ENCODE peak calls at places on chromosome 21, in ten cellular contexts. One of them, this sample, is unnamed.

GRCh38 chr21:23837564-23837963 is 1769.7 kb downstream of the MRPL39 start:
- DNase-seq in GM23338: no peak
- DNase-seq in breast epithelium: no peak
- DNase-seq in endothelial cell of umbilical vein: no peak
- DNase-seq in stomach: no peak
- DNase-seq in esophagus muscularis mucosa: no peak
- DNase-seq in HCT116: no peak
- DNase-seq in spleen: no peak
- DNase-seq in prostate gland: no peak
- DNase-seq in suprapubic skin: no peak
- DNase-seq in this sample: no peak

GRCh38 chr21:14486869-14487268 is 59.2 kb downstream of the SAMSN1 start:
- DNase-seq in GM23338: no peak
- DNase-seq in breast epithelium: no peak
- DNase-seq in endothelial cell of umbilical vein: no peak
- DNase-seq in stomach: no peak
- DNase-seq in esophagus muscularis mucosa: no peak
- DNase-seq in HCT116: no peak
- DNase-seq in spleen: no peak
- DNase-seq in prostate gland: no peak
- DNase-seq in suprapubic skin: no peak
- DNase-seq in this sample: no peak

GRCh38 chr21:16087523-16087922 is 357.7 kb downstream of the USP25 start:
- DNase-seq in GM23338: no peak
- DNase-seq in breast epithelium: no peak
- DNase-seq in endothelial cell of umbilical vein: no peak
- DNase-seq in stomach: no peak
- DNase-seq in esophagus muscularis mucosa: no peak
- DNase-seq in HCT116: no peak
- DNase-seq in spleen: no peak
- DNase-seq in prostate gland: no peak
- DNase-seq in suprapubic skin: no peak
- DNase-seq in this sample: no peak

GRCh38 chr21:42002421-42002958 is 7.7 kb downstream of the ZBTB21 start:
- DNase-seq in GM23338: no peak
- DNase-seq in breast epithelium: no peak
- DNase-seq in endothelial cell of umbilical vein: no peak
- DNase-seq in stomach: no peak
- DNase-seq in esophagus muscularis mucosa: peak; percentile 55
- DNase-seq in HCT116: no peak
- DNase-seq in spleen: no peak
- DNase-seq in prostate gland: no peak
- DNase-seq in suprapubic skin: no peak
- DNase-seq in this sample: no peak

GRCh38 chr21:25405991-25406390 is 201.3 kb downstream of the MRPL39 start:
- DNase-seq in GM23338: no peak
- DNase-seq in breast epithelium: no peak
- DNase-seq in endothelial cell of umbilical vein: no peak
- DNase-seq in stomach: no peak
- DNase-seq in esophagus muscularis mucosa: no peak
- DNase-seq in HCT116: no peak
- DNase-seq in spleen: no peak
- DNase-seq in prostate gland: no peak
- DNase-seq in suprapubic skin: no peak
- DNase-seq in this sample: no peak

GRCh38 chr21:33663241-33663640 is 20.9 kb downstream of the ITSN1 start:
- DNase-seq in GM23338: no peak
- DNase-seq in breast epithelium: no peak
- DNase-seq in endothelial cell of umbilical vein: no peak
- DNase-seq in stomach: no peak
- DNase-seq in esophagus muscularis mucosa: no peak
- DNase-seq in HCT116: no peak
- DNase-seq in spleen: no peak
- DNase-seq in prostate gland: no peak
- DNase-seq in suprapubic skin: no peak
- DNase-seq in this sample: no peak

GRCh38 chr21:16588433-16588860 is 858.7 kb downstream of the USP25 start:
- DNase-seq in GM23338: peak; percentile 71
- DNase-seq in breast epithelium: peak; percentile 66
- DNase-seq in endothelial cell of umbilical vein: no peak
- DNase-seq in stomach: peak; percentile 31
- DNase-seq in esophagus muscularis mucosa: no peak
- DNase-seq in HCT116: no peak
- DNase-seq in spleen: no peak
- DNase-seq in prostate gland: peak; percentile 51
- DNase-seq in suprapubic skin: peak; percentile 89
- DNase-seq in this sample: peak; percentile 85

GRCh38 chr21:15749868-15750174 is 20.0 kb downstream of the USP25 start:
- DNase-seq in GM23338: no peak
- DNase-seq in breast epithelium: no peak
- DNase-seq in endothelial cell of umbilical vein: no peak
- DNase-seq in stomach: no peak
- DNase-seq in esophagus muscularis mucosa: no peak
- DNase-seq in HCT116: no peak
- DNase-seq in spleen: no peak
- DNase-seq in prostate gland: no peak
- DNase-seq in suprapubic skin: no peak
- DNase-seq in this sample: no peak

GRCh38 chr21:41953831-41954653 is at the start of gene C2CD2:
- DNase-seq in GM23338: peak; percentile 78
- DNase-seq in breast epithelium: no peak
- DNase-seq in endothelial cell of umbilical vein: peak; percentile 86
- DNase-seq in stomach: peak; percentile 72
- DNase-seq in esophagus muscularis mucosa: no peak
- DNase-seq in HCT116: no peak
- DNase-seq in spleen: peak; percentile 87
- DNase-seq in prostate gland: no peak
- DNase-seq in suprapubic skin: no peak
- DNase-seq in this sample: peak; percentile 83

GRCh38 chr21:10521091-10521598 is at the start of gene TPTE:
- DNase-seq in GM23338: no peak
- DNase-seq in breast epithelium: no peak
- DNase-seq in endothelial cell of umbilical vein: no peak
- DNase-seq in stomach: no peak
- DNase-seq in esophagus muscularis mucosa: no peak
- DNase-seq in HCT116: no peak
- DNase-seq in spleen: peak; percentile 71
- DNase-seq in prostate gland: no peak
- DNase-seq in suprapubic skin: no peak
- DNase-seq in this sample: no peak

GRCh38 chr21:29217818-29218252 is 80.9 kb upstream of the BACH1 start:
- DNase-seq in GM23338: no peak
- DNase-seq in breast epithelium: no peak
- DNase-seq in endothelial cell of umbilical vein: peak; percentile 97
- DNase-seq in stomach: no peak
- DNase-seq in esophagus muscularis mucosa: no peak
- DNase-seq in HCT116: peak; percentile 12
- DNase-seq in spleen: no peak
- DNase-seq in prostate gland: no peak
- DNase-seq in suprapubic skin: no peak
- DNase-seq in this sample: no peak

GRCh38 chr21:16215193-16215592 is 485.4 kb downstream of the USP25 start:
- DNase-seq in GM23338: no peak
- DNase-seq in breast epithelium: no peak
- DNase-seq in endothelial cell of umbilical vein: peak; percentile 73
- DNase-seq in stomach: no peak
- DNase-seq in esophagus muscularis mucosa: no peak
- DNase-seq in HCT116: no peak
- DNase-seq in spleen: no peak
- DNase-seq in prostate gland: no peak
- DNase-seq in suprapubic skin: no peak
- DNase-seq in this sample: no peak

GRCh38 chr21:32360401-32360981 is 32.3 kb downstream of the URB1 start:
- DNase-seq in GM23338: no peak
- DNase-seq in breast epithelium: no peak
- DNase-seq in endothelial cell of umbilical vein: peak; percentile 85
- DNase-seq in stomach: no peak
- DNase-seq in esophagus muscularis mucosa: no peak
- DNase-seq in HCT116: no peak
- DNase-seq in spleen: no peak
- DNase-seq in prostate gland: peak; percentile 62
- DNase-seq in suprapubic skin: peak; percentile 19
- DNase-seq in this sample: no peak
- H3K27ac ChIP-seq in GM23338: no peak overlapping the region
- H3K27ac ChIP-seq in breast epithelium: no peak overlapping the region
- H3K27ac ChIP-seq in endothelial cell of umbilical vein: peak overlapping the region; percentile 50
- H3K27ac ChIP-seq in stomach: no peak overlapping the region
- H3K27ac ChIP-seq in esophagus muscularis mucosa: no peak overlapping the region
- H3K27ac ChIP-seq in HCT116: no peak overlapping the region
- H3K27ac ChIP-seq in spleen: no peak overlapping the region
- H3K27ac ChIP-seq in prostate gland: peak overlapping the region; percentile 85
- H3K27ac ChIP-seq in suprapubic skin: peak overlapping the region; percentile 43
- H3K27ac ChIP-seq in this sample: no peak overlapping the region

GRCh38 chr21:17746920-17747319 is 72.2 kb downstream of the C21orf91 start:
- DNase-seq in GM23338: no peak
- DNase-seq in breast epithelium: no peak
- DNase-seq in endothelial cell of umbilical vein: no peak
- DNase-seq in stomach: no peak
- DNase-seq in esophagus muscularis mucosa: no peak
- DNase-seq in HCT116: no peak
- DNase-seq in spleen: no peak
- DNase-seq in prostate gland: no peak
- DNase-seq in suprapubic skin: no peak
- DNase-seq in this sample: no peak

GRCh38 chr21:17742181-17742580 is 77.0 kb downstream of the C21orf91 start:
- DNase-seq in GM23338: no peak
- DNase-seq in breast epithelium: no peak
- DNase-seq in endothelial cell of umbilical vein: no peak
- DNase-seq in stomach: no peak
- DNase-seq in esophagus muscularis mucosa: no peak
- DNase-seq in HCT116: no peak
- DNase-seq in spleen: no peak
- DNase-seq in prostate gland: no peak
- DNase-seq in suprapubic skin: no peak
- DNase-seq in this sample: no peak

GRCh38 chr21:17745086-17745485 is 74.1 kb downstream of the C21orf91 start:
- DNase-seq in GM23338: no peak
- DNase-seq in breast epithelium: no peak
- DNase-seq in endothelial cell of umbilical vein: no peak
- DNase-seq in stomach: no peak
- DNase-seq in esophagus muscularis mucosa: no peak
- DNase-seq in HCT116: no peak
- DNase-seq in spleen: no peak
- DNase-seq in prostate gland: no peak
- DNase-seq in suprapubic skin: no peak
- DNase-seq in this sample: no peak

GRCh38 chr21:17738171-17738953 is 80.8 kb downstream of the C21orf91 start:
- DNase-seq in GM23338: peak; percentile 51
- DNase-seq in breast epithelium: peak; percentile 49
- DNase-seq in endothelial cell of umbilical vein: peak; percentile 9
- DNase-seq in stomach: peak; percentile 51
- DNase-seq in esophagus muscularis mucosa: no peak
- DNase-seq in HCT116: no peak
- DNase-seq in spleen: no peak
- DNase-seq in prostate gland: peak; percentile 27
- DNase-seq in suprapubic skin: no peak
- DNase-seq in this sample: no peak

GRCh38 chr21:17742940-17743592 is 76.1 kb downstream of the C21orf91 start:
- DNase-seq in GM23338: no peak
- DNase-seq in breast epithelium: no peak
- DNase-seq in endothelial cell of umbilical vein: no peak
- DNase-seq in stomach: no peak
- DNase-seq in esophagus muscularis mucosa: no peak
- DNase-seq in HCT116: no peak
- DNase-seq in spleen: no peak
- DNase-seq in prostate gland: no peak
- DNase-seq in suprapubic skin: no peak
- DNase-seq in this sample: no peak
- H3K4me3 ChIP-seq in GM23338: no peak overlapping the region
- H3K4me3 ChIP-seq in breast epithelium: no peak overlapping the region
- H3K4me3 ChIP-seq in endothelial cell of umbilical vein: no peak overlapping the region
- H3K4me3 ChIP-seq in stomach: no peak overlapping the region
- H3K4me3 ChIP-seq in esophagus muscularis mucosa: no peak overlapping the region
- H3K4me3 ChIP-seq in HCT116: no peak overlapping the region
- H3K4me3 ChIP-seq in spleen: no peak overlapping the region
- H3K4me3 ChIP-seq in prostate gland: no peak overlapping the region
- H3K4me3 ChIP-seq in suprapubic skin: no peak overlapping the region
- H3K4me3 ChIP-seq in this sample: no peak overlapping the region

DNA sequence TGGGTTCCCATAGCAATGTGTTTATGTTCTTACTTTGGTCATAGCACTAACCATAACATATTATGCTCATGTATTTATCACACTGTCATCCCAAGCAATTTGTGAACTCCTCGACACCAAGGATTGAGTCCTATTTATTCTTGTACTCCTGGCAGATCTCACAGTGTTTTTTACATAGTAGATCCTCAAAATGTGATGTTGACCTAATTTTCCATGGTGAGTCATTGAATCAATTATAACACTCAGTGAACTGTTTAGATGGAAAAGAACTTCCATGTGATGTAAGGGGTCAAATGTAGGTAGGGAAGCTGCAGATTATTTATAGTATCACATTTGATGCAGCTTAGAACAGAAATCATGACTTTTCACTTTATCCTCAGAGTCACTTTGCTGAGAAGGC is 281.9 kb upstream of the ADAMTS5 start:
- DNase-seq in GM23338: no peak
- DNase-seq in breast epithelium: no peak
- DNase-seq in endothelial cell of umbilical vein: no peak
- DNase-seq in stomach: no peak
- DNase-seq in esophagus muscularis mucosa: no peak
- DNase-seq in HCT116: no peak
- DNase-seq in spleen: no peak
- DNase-seq in prostate gland: no peak
- DNase-seq in suprapubic skin: no peak
- DNase-seq in this sample: no peak
- TF ChIP-seq POLR2AphosphoS5 in GM23338: no peak
- TF ChIP-seq POLR2AphosphoS5 in breast epithelium: no peak
- TF ChIP-seq POLR2AphosphoS5 in endothelial cell of umbilical vein: no peak
- TF ChIP-seq POLR2AphosphoS5 in stomach: no peak
- TF ChIP-seq POLR2AphosphoS5 in esophagus muscularis mucosa: no peak
- TF ChIP-seq POLR2AphosphoS5 in HCT116: no peak
- TF ChIP-seq POLR2AphosphoS5 in spleen: no peak
- TF ChIP-seq POLR2AphosphoS5 in prostate gland: no peak
- TF ChIP-seq POLR2AphosphoS5 in suprapubic skin: no peak
- TF ChIP-seq POLR2AphosphoS5 in this sample: no peak

DNA sequence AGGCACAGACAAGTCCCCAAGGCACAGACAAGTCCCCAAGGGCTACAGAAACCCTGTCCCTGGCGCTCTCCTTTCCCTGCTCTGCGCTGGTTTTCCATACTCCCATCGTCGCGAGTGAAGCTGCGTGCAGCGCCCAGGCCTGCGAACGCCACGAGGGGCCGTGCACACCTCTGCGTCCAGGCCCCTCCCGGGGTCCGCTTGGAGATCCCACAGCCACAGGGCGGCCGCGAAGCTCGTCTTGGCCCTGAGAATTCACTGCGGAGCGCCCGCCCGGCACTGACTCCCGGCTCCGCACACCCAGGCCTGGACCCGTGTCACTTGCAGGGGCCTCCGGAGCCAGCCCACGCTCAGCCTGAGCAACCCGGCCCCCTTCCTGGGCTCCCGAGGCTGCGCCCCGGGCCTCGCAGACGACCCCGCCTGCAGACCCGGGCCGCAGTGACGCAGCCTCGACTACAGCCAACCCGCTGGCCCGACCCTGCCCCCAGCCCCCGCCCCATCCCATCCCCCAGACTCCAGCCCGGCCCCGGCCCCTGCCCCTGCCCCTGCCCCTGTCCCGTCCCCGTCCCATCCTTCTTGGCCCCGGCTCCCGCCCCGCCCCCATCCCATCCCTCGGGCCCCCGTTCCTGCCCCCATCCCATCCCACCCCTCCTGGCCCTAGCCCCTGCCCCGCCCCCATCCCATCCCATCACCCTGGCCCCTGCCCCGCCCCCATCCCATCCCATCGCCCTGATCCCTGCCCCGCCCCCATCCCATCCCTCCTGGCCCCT is 841 bp downstream of the POFUT2 start:
- DNase-seq in GM23338: peak; percentile 86
- DNase-seq in breast epithelium: peak; percentile 13
- DNase-seq in endothelial cell of umbilical vein: peak; percentile 20
- DNase-seq in stomach: peak; percentile 23
- DNase-seq in esophagus muscularis mucosa: no peak
- DNase-seq in HCT116: no peak
- DNase-seq in spleen: peak; percentile 82
- DNase-seq in prostate gland: no peak
- DNase-seq in suprapubic skin: peak; percentile 68
- DNase-seq in this sample: peak; percentile 64
- H3K27ac ChIP-seq in GM23338: peak overlapping the region; percentile 26
- H3K27ac ChIP-seq in breast epithelium: peak overlapping the region; percentile 86
- H3K27ac ChIP-seq in endothelial cell of umbilical vein: no peak overlapping the region
- H3K27ac ChIP-seq in stomach: peak overlapping the region; percentile 90
- H3K27ac ChIP-seq in esophagus muscularis mucosa: peak overlapping the region; percentile 87
- H3K27ac ChIP-seq in HCT116: peak overlapping the region; percentile 18
- H3K27ac ChIP-seq in spleen: peak overlapping the region; percentile 90
- H3K27ac ChIP-seq in prostate gland: no peak overlapping the region
- H3K27ac ChIP-seq in suprapubic skin: no peak overlapping the region
- H3K27ac ChIP-seq in this sample: peak overlapping the region; percentile 94